ENCODE peak calls at places on chromosomes 16 and 17, in four cellular contexts. R is activated naive CD4-positive, alpha-beta T cell treated with anti-CD3 and anti-CD28 coated beads, Interleukin-2, amount 50 U/mL, for 16 hours; W is effector memory CD4-positive, alpha-beta T cell; Y is activated CD8-positive, alpha-beta memory T cell treated with anti-CD3 and anti-CD28 coated beads for 4 hours. E is an unnamed sample.

GRCh38 chr16:57131351-57131970 is 39.1 kb downstream of the CPNE2 start:
- DNase-seq in R (no peak), W (no peak), Y (no peak), E (no peak)

GRCh38 chr17:80201446-80201845 is 18.7 kb downstream of the SGSH start:
- DNase-seq in R (no peak), W (no peak), Y (no peak), E (no peak)

GRCh38 chr16:11049396-11050059 is 105.2 kb downstream of the CLEC16A start:
- DNase-seq in R (no peak), W (no peak), Y (no peak), E (no peak)

GRCh38 chr16:84916156-84916555 is 95.2 kb downstream of the ZDHHC7 start:
- DNase-seq in R (no peak), W (no peak), Y (no peak), E (no peak)

GRCh38 chr17:910503-911194 is 68.9 kb downstream of the NXN start:
- DNase-seq in R (no peak), W (no peak), Y (no peak), E (no peak)

GRCh38 chr17:45341389-45342158 is 24.8 kb upstream of the MAP3K14 start:
- DNase-seq in R (no peak), W (no peak), Y (no peak), E (peak)

GRCh38 chr16:24975428-24975889 is 39.7 kb downstream of the ARHGAP17 start:
- DNase-seq in R (peak), W (no peak), Y (no peak), E (no peak)

GRCh38 chr17:50585346-50585745 is 24.8 kb downstream of the CACNA1G start:
- DNase-seq in R (no peak), W (no peak), Y (no peak), E (no peak)

GRCh38 chr16:78503501-78504110 is 404.2 kb downstream of the WWOX start:
- DNase-seq in R (no peak), W (peak), Y (peak), E (peak)

E was measured in lung microvascular endothelial cell.